ENCODE peak calls at places on chromosomes 12 and 14, in ten cellular contexts. J is adrenal gland; I is heart right ventricle; Q is neuronal stem cell; G is tibial nerve; B is effector memory CD4-positive, alpha-beta T cell; T is CD8-positive, alpha-beta T cell; P is epithelial cell of prostate; Y is mesendoderm; O is stomach. U is an unnamed sample.

GRCh38 chr12:100608776-100609175 is 35.3 kb downstream of the GAS2L3 start:
- DNase-seq in J (peak), I (no peak), Q (no peak), G (no peak), B (no peak), T (no peak), P (no peak), Y (no peak), O (no peak), U (no peak)

GRCh38 chr12:2691001-2691339 is 103.8 kb upstream of the FKBP4 start:
- DNase-seq in J (no peak), I (no peak), Q (peak), G (no peak), B (peak), T (peak), P (no peak), Y (peak), O (no peak), U (no peak)

GRCh38 chr12:54658306-54659264 is 10.4 kb upstream of the DCD start:
- DNase-seq in J (no peak), I (no peak), Q (no peak), G (no peak), B (no peak), T (peak), P (no peak), Y (peak), O (peak), U (no peak)

GRCh38 chr14:89067293-89067972 is 243.0 kb downstream of the TTC8 start:
- DNase-seq in J (no peak), I (no peak), Q (no peak), G (no peak), B (no peak), T (no peak), P (no peak), Y (peak), O (no peak), U (no peak)

GRCh38 chr14:39264558-39264957 is 30.8 kb downstream of the MIA2 start:
- DNase-seq in J (no peak), I (no peak), Q (no peak), G (no peak), B (no peak), T (no peak), P (no peak), Y (no peak), O (no peak), U (no peak)

GRCh38 chr12:51621155-51621922 is 30.3 kb downstream of the SCN8A start:
- DNase-seq in J (no peak), I (no peak), Q (no peak), G (no peak), B (no peak), T (no peak), P (no peak), Y (no peak), O (no peak), U (no peak)

GRCh38 chr12:71640316-71640715 is 23.3 kb downstream of the ZFC3H1 start:
- DNase-seq in J (peak), I (no peak), Q (no peak), G (no peak), B (no peak), T (no peak), P (no peak), Y (no peak), O (peak), U (no peak)

GRCh38 chr14:103132381-103133212 is 9.3 kb downstream of the TNFAIP2 start:
- DNase-seq in J (peak), I (no peak), Q (no peak), G (no peak), B (no peak), T (no peak), P (no peak), Y (no peak), O (no peak), U (no peak)

GRCh38 chr14:100078997-100079561 is 13.9 kb downstream of the EVL start:
- DNase-seq in J (no peak), I (no peak), Q (no peak), G (no peak), B (peak), T (peak), P (no peak), Y (peak), O (peak), U (no peak)

GRCh38 chr14:105861985-105862465 is 335.6 kb downstream of the TMEM121 start:
- DNase-seq in J (peak), I (no peak), Q (no peak), G (peak), B (no peak), T (peak), P (no peak), Y (no peak), O (peak), U (no peak)

GRCh38 chr12:116524964-116525379 is 34.2 kb upstream of the MAP1LC3B2 start:
- DNase-seq in J (no peak), I (no peak), Q (no peak), G (no peak), B (no peak), T (no peak), P (no peak), Y (peak), O (no peak), U (no peak)

GRCh38 chr12:62783881-62784280 is 151.1 kb downstream of the PPM1H start:
- DNase-seq in J (no peak), I (no peak), Q (no peak), G (no peak), B (no peak), T (no peak), P (no peak), Y (no peak), O (no peak), U (peak)

GRCh38 chr12:106282457-106283097 is 20.0 kb upstream of the TCP11L2 start:
- DNase-seq in J (peak), I (peak), Q (peak), G (no peak), B (no peak), T (peak), P (no peak), Y (peak), O (peak), U (no peak)

GRCh38 chr14:21748869-21749303 is 75.3 kb upstream of the OR4E1 start:
- DNase-seq in J (no peak), I (peak), Q (peak), G (peak), B (no peak), T (peak), P (no peak), Y (peak), O (no peak), U (no peak)

GRCh38 chr14:39364509-39364908 is 67.7 kb downstream of the FBXO33 start:
- DNase-seq in J (no peak), I (no peak), Q (no peak), G (no peak), B (no peak), T (no peak), P (no peak), Y (no peak), O (no peak), U (no peak)

GRCh38 chr12:93536766-93537515 is 35.5 kb upstream of the SOCS2 start:
- DNase-seq in J (no peak), I (peak), Q (no peak), G (no peak), B (no peak), T (no peak), P (no peak), Y (no peak), O (no peak), U (no peak)

DNA sequence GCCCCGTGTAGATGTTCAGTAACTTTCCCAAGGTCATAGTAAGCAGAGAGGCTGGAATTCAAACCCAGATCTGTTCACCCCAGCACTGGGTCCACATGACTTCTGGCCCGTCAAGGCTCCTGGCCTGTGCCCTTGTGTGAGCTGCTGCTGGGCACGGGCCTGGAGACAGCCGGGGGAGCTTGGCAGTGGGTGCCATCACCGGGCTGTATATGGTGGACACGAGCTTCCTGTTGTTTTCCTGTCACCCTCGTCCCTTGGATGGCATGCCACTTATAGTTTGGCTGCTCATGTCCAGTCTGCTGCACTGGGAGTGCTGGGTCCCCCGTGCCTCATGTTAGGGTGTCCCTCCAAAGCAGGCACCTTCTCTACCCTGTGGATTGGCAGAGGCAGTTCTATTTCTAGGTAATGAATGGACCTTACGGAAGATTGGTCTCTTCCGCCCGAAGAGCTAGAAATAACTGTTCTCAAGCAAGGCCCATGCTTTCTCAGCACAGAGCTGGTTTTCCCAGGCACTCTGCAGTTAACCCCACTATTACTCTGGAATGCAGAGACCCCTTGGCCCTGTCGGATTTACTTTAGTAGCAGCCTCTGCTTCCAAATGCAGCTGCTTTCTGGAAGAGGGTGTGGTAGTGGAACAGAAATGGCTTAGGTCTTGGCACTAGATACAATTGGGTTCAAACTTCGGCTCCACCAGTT is 44.3 kb downstream of the ELK3 start:
- DNase-seq in J (no peak), I (no peak), Q (no peak), G (no peak), B (no peak), T (no peak), P (no peak), Y (no peak), O (no peak), U (no peak)
- H3K27ac ChIP-seq in J (peak), I (peak), Q (no peak), G (peak), B (peak), T (no peak), P (peak), Y (no peak), O (peak), U (no peak)

GRCh38 chr14:37526992-37527391 is 68.1 kb downstream of the FOXA1 start:
- DNase-seq in J (no peak), I (no peak), Q (no peak), G (no peak), B (no peak), T (no peak), P (no peak), Y (no peak), O (no peak), U (no peak)
- H3K27ac ChIP-seq in J (no peak), I (no peak), Q (no peak), G (no peak), B (no peak), T (no peak), P (no peak), Y (no peak), O (no peak), U (no peak)

DNA sequence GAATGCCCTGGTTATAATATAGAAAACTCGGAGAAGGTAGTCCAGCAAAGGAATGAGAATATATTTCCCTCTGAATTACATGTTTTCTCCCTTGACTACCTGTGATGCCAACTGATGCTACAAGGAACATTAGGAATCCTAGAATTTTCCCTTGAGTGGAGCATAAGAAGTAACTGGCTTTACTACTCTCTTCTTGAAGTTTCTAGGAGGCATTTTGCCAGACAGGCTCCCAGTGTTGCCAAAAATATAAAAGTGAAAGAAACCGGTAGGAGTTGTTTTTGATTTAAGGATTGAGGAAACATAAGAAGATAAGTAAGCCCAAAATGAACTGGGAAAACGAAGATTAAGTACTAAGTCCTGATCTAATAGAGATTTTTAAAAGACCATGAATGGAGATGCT is 693.4 kb downstream of the NOVA1 start:
- DNase-seq in J (no peak), I (no peak), Q (no peak), G (no peak), B (no peak), T (no peak), P (no peak), Y (no peak), O (no peak), U (no peak)
- H3K27ac ChIP-seq in J (no peak), I (no peak), Q (no peak), G (no peak), B (no peak), T (no peak), P (no peak), Y (no peak), O (no peak), U (no peak)

DNA sequence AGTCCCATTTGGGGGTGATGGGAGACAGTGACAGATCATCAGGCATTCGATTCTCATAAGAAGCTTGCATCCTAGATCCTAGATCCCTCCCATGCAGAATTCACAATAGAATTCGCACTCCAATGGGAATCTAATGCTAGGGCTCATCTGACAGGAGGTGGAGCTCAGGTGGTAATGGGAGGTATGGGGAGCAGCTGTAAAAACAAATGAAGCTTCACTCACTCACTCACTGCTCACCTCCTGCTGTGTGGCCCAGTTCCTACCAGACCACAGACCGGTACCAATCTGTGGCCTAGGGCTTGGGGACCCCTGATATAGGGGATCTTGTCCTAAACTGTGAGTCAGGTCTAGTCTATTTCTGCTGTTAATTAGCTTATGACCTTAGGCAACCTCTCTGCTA is 40.1 kb upstream of the EPS8 start:
- DNase-seq in J (no peak), I (no peak), Q (no peak), G (no peak), B (no peak), T (no peak), P (no peak), Y (no peak), O (no peak), U (no peak)
- H3K27ac ChIP-seq in J (no peak), I (no peak), Q (no peak), G (no peak), B (no peak), T (no peak), P (no peak), Y (no peak), O (no peak), U (no peak)

U was measured in caudate nucleus.